ENCODE peak calls at places on chromosome 11, in seven cellular contexts. Q is omental fat pad, L is fibroblast of pulmonary artery, S is GM10248, Z is body of pancreas, H is NCI-H1105 treated with DMSO at 0.1 percent for 48 hours, G is NCI-H2081. X is an unnamed sample.

GRCh38 chr11:34068098-34068497 is 16.6 kb downstream of the CAPRIN1 start:
- DNase-seq in Q (no peak), L (peak; percentile 78), S (no peak), Z (no peak), H (no peak), G (no peak), X (peak; percentile 81)

GRCh38 chr11:17770917-17771316 is 36.3 kb downstream of the KCNC1 start:
- DNase-seq in Q (no peak), L (peak; percentile 16), S (no peak), Z (no peak), H (no peak), G (no peak), X (no peak)

GRCh38 chr11:108369064-108369463 is 98.3 kb downstream of the C11orf65 start:
- DNase-seq in Q (no peak), L (no peak), S (no peak), Z (no peak), H (no peak), G (no peak), X (no peak)

GRCh38 chr11:126430581-126431320 is 75.3 kb downstream of the ST3GAL4 start:
- DNase-seq in Q (no peak), L (no peak), S (no peak), Z (no peak), H (no peak), G (no peak), X (no peak)

GRCh38 chr11:31806944-31807790 is 4.0 kb downstream of the PAX6 start:
- DNase-seq in Q (no peak), L (no peak), S (peak; percentile 14), Z (no peak), H (no peak), G (no peak), X (peak; percentile 13)

GRCh38 chr11:74316772-74317505 is 5.5 kb upstream of the P4HA3 start:
- DNase-seq in Q (no peak), L (no peak), S (no peak), Z (no peak), H (no peak), G (no peak), X (peak; percentile 58)

GRCh38 chr11:3989891-3990290 is 104.7 kb upstream of the RRM1 start:
- DNase-seq in Q (no peak), L (no peak), S (no peak), Z (no peak), H (no peak), G (no peak), X (no peak)

GRCh38 chr11:64810891-64811272 is 531 bp upstream of the MEN1 start:
- DNase-seq in Q (no peak), L (no peak), S (no peak), Z (peak; percentile 37), H (no peak), G (no peak), X (no peak)

GRCh38 chr11:25535462-25535861 is 796.5 kb upstream of the ANO3 start:
- DNase-seq in Q (peak; percentile 25), L (peak; percentile 46), S (no peak), Z (no peak), H (no peak), G (no peak), X (peak; percentile 0)

GRCh38 chr11:95715777-95716241 is 73.8 kb downstream of the FAM76B start:
- DNase-seq in Q (no peak), L (peak; percentile 56), S (peak; percentile 27), Z (no peak), H (no peak), G (no peak), X (peak; percentile 98)

GRCh38 chr11:45798793-45799441 is 6.0 kb upstream of the SLC35C1 start:
- DNase-seq in Q (no peak), L (peak; percentile 12), S (no peak), Z (no peak), H (peak; percentile 9), G (no peak), X (no peak)

GRCh38 chr11:125519865-125520834 is 24.1 kb upstream of the FEZ1 start:
- DNase-seq in Q (no peak), L (no peak), S (no peak), Z (no peak), H (no peak), G (no peak), X (no peak)

GRCh38 chr11:64745219-64745522 is 1.2 kb upstream of the RASGRP2 start:
- DNase-seq in Q (no peak), L (no peak), S (peak; percentile 74), Z (no peak), H (no peak), G (no peak), X (no peak)

GRCh38 chr11:125083312-125084056 is 20.4 kb downstream of the SLC37A2 start:
- DNase-seq in Q (no peak), L (no peak), S (peak; percentile 13), Z (no peak), H (no peak), G (no peak), X (no peak)

GRCh38 chr11:125921042-125921441 is 16.7 kb downstream of the DDX25 start:
- DNase-seq in Q (no peak), L (no peak), S (no peak), Z (no peak), H (no peak), G (no peak), X (no peak)

GRCh38 chr11:19779740-19780139 is 67.1 kb downstream of the NAV2 start:
- DNase-seq in Q (no peak), L (no peak), S (no peak), Z (no peak), H (no peak), G (no peak), X (no peak)

GRCh38 chr11:26522912-26523610 is 49.0 kb downstream of the MUC15 start:
- DNase-seq in Q (no peak), L (peak; percentile 43), S (no peak), Z (no peak), H (peak; percentile 29), G (peak; percentile 1), X (no peak)

GRCh38 chr11:121012091-121012490 is 11.8 kb upstream of the TBCEL start:
- DNase-seq in Q (no peak), L (no peak), S (no peak), Z (no peak), H (no peak), G (no peak), X (no peak)

GRCh38 chr11:72781313-72782080 is 12.3 kb downstream of the STARD10 start:
- DNase-seq in Q (no peak), L (no peak), S (peak; percentile 83), Z (peak; percentile 52), H (peak; percentile 18), G (no peak), X (no peak)

GRCh38 chr11:80146231-80146630 is 705.4 kb upstream of the TENM4 start:
- DNase-seq in Q (no peak), L (no peak), S (no peak), Z (no peak), H (peak; percentile 50), G (no peak), X (peak; percentile 23)

GRCh38 chr11:104946907-104947306 is 21.5 kb downstream of the CASP4 start:
- DNase-seq in Q (no peak), L (peak; percentile 69), S (peak; percentile 36), Z (no peak), H (peak; percentile 10), G (peak; percentile 1), X (peak; percentile 19)

GRCh38 chr11:71221851-71222250 is 30.5 kb downstream of the SHANK2 start:
- DNase-seq in Q (no peak), L (no peak), S (no peak), Z (no peak), H (no peak), G (no peak), X (no peak)

GRCh38 chr11:125082611-125083311 is 19.7 kb downstream of the SLC37A2 start:
- DNase-seq in Q (no peak), L (peak; percentile 78), S (peak; percentile 13), Z (no peak), H (no peak), G (no peak), X (peak; percentile 78)

GRCh38 chr11:125348704-125349635 is 147.1 kb downstream of the FEZ1 start:
- DNase-seq in Q (peak; percentile 46), L (peak; percentile 35), S (peak; percentile 74), Z (peak; percentile 53), H (peak; percentile 59), G (peak; percentile 20), X (peak; percentile 9)

GRCh38 chr11:33040127-33040861 is 922 bp downstream of the TCP11L1 start:
- DNase-seq in Q (no peak), L (no peak), S (peak; percentile 61), Z (no peak), H (peak; percentile 70), G (peak; percentile 34), X (peak; percentile 52)

GRCh38 chr11:92738281-92738680 is 231.2 kb upstream of the MTNR1B start:
- DNase-seq in Q (no peak), L (peak; percentile 5), S (no peak), Z (no peak), H (no peak), G (no peak), X (no peak)

GRCh38 chr11:114315749-114316368 is 19.7 kb downstream of the NNMT start:
- DNase-seq in Q (no peak), L (peak; percentile 46), S (no peak), Z (peak; percentile 41), H (no peak), G (peak; percentile 12), X (no peak)

GRCh38 chr11:110251837-110252236 is 44.6 kb downstream of the RDX start:
- DNase-seq in Q (no peak), L (peak; percentile 74), S (no peak), Z (peak; percentile 66), H (peak; percentile 57), G (peak; percentile 52), X (peak; percentile 72)

GRCh38 chr11:36391062-36391461 is 95.0 kb downstream of the PRR5L start:
- DNase-seq in Q (no peak), L (no peak), S (no peak), Z (no peak), H (peak; percentile 3), G (no peak), X (no peak)

GRCh38 chr11:88174627-88175003 is 628 bp downstream of the RAB38 start:
- DNase-seq in Q (peak; percentile 53), L (peak; percentile 92), S (peak; percentile 38), Z (peak; percentile 63), H (peak; percentile 44), G (no peak), X (peak; percentile 70)

GRCh38 chr11:43359432-43359818 is 705 bp downstream of the TTC17 start:
- DNase-seq in Q (no peak), L (peak; percentile 35), S (peak; percentile 31), Z (no peak), H (peak; percentile 21), G (no peak), X (peak; percentile 14)

GRCh38 chr11:24634606-24635160 is 137.8 kb downstream of the LUZP2 start:
- DNase-seq in Q (no peak), L (no peak), S (no peak), Z (no peak), H (no peak), G (no peak), X (no peak)

GRCh38 chr11:77309401-77310085 is 8.1 kb upstream of the GDPD4 start:
- DNase-seq in Q (no peak), L (no peak), S (no peak), Z (no peak), H (no peak), G (no peak), X (no peak)

GRCh38 chr11:102780491-102780918 is at the start of gene MMP10:
- DNase-seq in Q (no peak), L (peak; percentile 69), S (no peak), Z (no peak), H (peak; percentile 37), G (peak; percentile 21), X (peak; percentile 66)

GRCh38 chr11:76184551-76184993 is 21.7 kb downstream of the WNT11 start:
- DNase-seq in Q (no peak), L (peak; percentile 67), S (no peak), Z (no peak), H (no peak), G (no peak), X (no peak)

GRCh38 chr11:13026722-13027121 is 17.6 kb downstream of the RASSF10 start:
- DNase-seq in Q (no peak), L (no peak), S (no peak), Z (no peak), H (no peak), G (no peak), X (no peak)

GRCh38 chr11:75453916-75454655 is 21.1 kb upstream of the KLHL35 start:
- DNase-seq in Q (no peak), L (peak; percentile 62), S (no peak), Z (no peak), H (no peak), G (no peak), X (peak; percentile 88)

GRCh38 chr11:27740362-27741024 is 40.2 kb upstream of the BDNF start:
- DNase-seq in Q (no peak), L (no peak), S (no peak), Z (no peak), H (peak; percentile 21), G (no peak), X (no peak)